ENCODE peak calls at places on chromosomes 3 and 15, in five cellular contexts. One of them, this sample, is unnamed.

GRCh38 chr3:77055841-77056341 is 16.0 kb downstream of the ROBO2 start:
- DNase-seq in left ventricle myocardium inferior: no peak
- DNase-seq in IMR-90: peak
- DNase-seq in mammary epithelial cell: peak
- DNase-seq in A549: no peak
- DNase-seq in this sample: no peak

GRCh38 chr3:158737987-158738615 is 5.8 kb upstream of the RARRES1 start:
- DNase-seq in left ventricle myocardium inferior: no peak
- DNase-seq in IMR-90: peak
- DNase-seq in mammary epithelial cell: no peak
- DNase-seq in A549: no peak
- DNase-seq in this sample: peak

GRCh38 chr15:83904107-83904720 is 250.3 kb downstream of the ADAMTSL3 start:
- DNase-seq in left ventricle myocardium inferior: no peak
- DNase-seq in IMR-90: peak
- DNase-seq in mammary epithelial cell: no peak
- DNase-seq in A549: no peak
- DNase-seq in this sample: peak

GRCh38 chr3:179264456-179264855 is 13.5 kb upstream of the KCNMB3 start:
- DNase-seq in left ventricle myocardium inferior: no peak
- DNase-seq in IMR-90: no peak
- DNase-seq in mammary epithelial cell: no peak
- DNase-seq in A549: no peak
- DNase-seq in this sample: no peak

GRCh38 chr15:90871716-90872480 is 3.5 kb downstream of the FURIN start:
- DNase-seq in left ventricle myocardium inferior: no peak
- DNase-seq in IMR-90: no peak
- DNase-seq in mammary epithelial cell: no peak
- DNase-seq in A549: no peak
- DNase-seq in this sample: no peak

GRCh38 chr3:179671709-179672337 is 19.0 kb downstream of the USP13 start:
- DNase-seq in left ventricle myocardium inferior: no peak
- DNase-seq in IMR-90: peak
- DNase-seq in mammary epithelial cell: no peak
- DNase-seq in A549: no peak
- DNase-seq in this sample: no peak

GRCh38 chr15:66153549-66154415 is 99.8 kb downstream of the MEGF11 start:
- DNase-seq in left ventricle myocardium inferior: no peak
- DNase-seq in IMR-90: no peak
- DNase-seq in mammary epithelial cell: no peak
- DNase-seq in A549: no peak
- DNase-seq in this sample: no peak

GRCh38 chr3:101940521-101940992 is 91.2 kb downstream of the NFKBIZ start:
- DNase-seq in left ventricle myocardium inferior: peak
- DNase-seq in IMR-90: peak
- DNase-seq in mammary epithelial cell: peak
- DNase-seq in A549: no peak
- DNase-seq in this sample: peak

GRCh38 chr3:176428552-176428951 is 768.7 kb downstream of the TBL1XR1 start:
- DNase-seq in left ventricle myocardium inferior: no peak
- DNase-seq in IMR-90: no peak
- DNase-seq in mammary epithelial cell: no peak
- DNase-seq in A549: no peak
- DNase-seq in this sample: no peak

GRCh38 chr15:59699810-59700431 is 10.8 kb upstream of the BNIP2 start:
- DNase-seq in left ventricle myocardium inferior: no peak
- DNase-seq in IMR-90: peak
- DNase-seq in mammary epithelial cell: peak
- DNase-seq in A549: peak
- DNase-seq in this sample: peak

GRCh38 chr3:29156071-29156715 is 124.7 kb upstream of the RBMS3 start:
- DNase-seq in left ventricle myocardium inferior: no peak
- DNase-seq in IMR-90: peak
- DNase-seq in mammary epithelial cell: peak
- DNase-seq in A549: no peak
- DNase-seq in this sample: no peak

GRCh38 chr3:190308154-190308553 is 14.1 kb downstream of the CLDN1 start:
- DNase-seq in left ventricle myocardium inferior: no peak
- DNase-seq in IMR-90: no peak
- DNase-seq in mammary epithelial cell: no peak
- DNase-seq in A549: no peak
- DNase-seq in this sample: no peak

GRCh38 chr15:75830910-75831805 is 12.1 kb upstream of the UBE2Q2 start:
- DNase-seq in left ventricle myocardium inferior: no peak
- DNase-seq in IMR-90: no peak
- DNase-seq in mammary epithelial cell: no peak
- DNase-seq in A549: no peak
- DNase-seq in this sample: no peak

GRCh38 chr3:57095361-57095760 is 34.9 kb downstream of the SPATA12 start:
- DNase-seq in left ventricle myocardium inferior: no peak
- DNase-seq in IMR-90: no peak
- DNase-seq in mammary epithelial cell: no peak
- DNase-seq in A549: no peak
- DNase-seq in this sample: no peak

GRCh38 chr15:74443100-74443909 is 9.5 kb upstream of the SEMA7A start:
- DNase-seq in left ventricle myocardium inferior: no peak
- DNase-seq in IMR-90: peak
- DNase-seq in mammary epithelial cell: no peak
- DNase-seq in A549: no peak
- DNase-seq in this sample: no peak

GRCh38 chr15:29140475-29141172 is 129.0 kb downstream of the NSMCE3 start:
- DNase-seq in left ventricle myocardium inferior: no peak
- DNase-seq in IMR-90: no peak
- DNase-seq in mammary epithelial cell: no peak
- DNase-seq in A549: no peak
- DNase-seq in this sample: no peak

DNA sequence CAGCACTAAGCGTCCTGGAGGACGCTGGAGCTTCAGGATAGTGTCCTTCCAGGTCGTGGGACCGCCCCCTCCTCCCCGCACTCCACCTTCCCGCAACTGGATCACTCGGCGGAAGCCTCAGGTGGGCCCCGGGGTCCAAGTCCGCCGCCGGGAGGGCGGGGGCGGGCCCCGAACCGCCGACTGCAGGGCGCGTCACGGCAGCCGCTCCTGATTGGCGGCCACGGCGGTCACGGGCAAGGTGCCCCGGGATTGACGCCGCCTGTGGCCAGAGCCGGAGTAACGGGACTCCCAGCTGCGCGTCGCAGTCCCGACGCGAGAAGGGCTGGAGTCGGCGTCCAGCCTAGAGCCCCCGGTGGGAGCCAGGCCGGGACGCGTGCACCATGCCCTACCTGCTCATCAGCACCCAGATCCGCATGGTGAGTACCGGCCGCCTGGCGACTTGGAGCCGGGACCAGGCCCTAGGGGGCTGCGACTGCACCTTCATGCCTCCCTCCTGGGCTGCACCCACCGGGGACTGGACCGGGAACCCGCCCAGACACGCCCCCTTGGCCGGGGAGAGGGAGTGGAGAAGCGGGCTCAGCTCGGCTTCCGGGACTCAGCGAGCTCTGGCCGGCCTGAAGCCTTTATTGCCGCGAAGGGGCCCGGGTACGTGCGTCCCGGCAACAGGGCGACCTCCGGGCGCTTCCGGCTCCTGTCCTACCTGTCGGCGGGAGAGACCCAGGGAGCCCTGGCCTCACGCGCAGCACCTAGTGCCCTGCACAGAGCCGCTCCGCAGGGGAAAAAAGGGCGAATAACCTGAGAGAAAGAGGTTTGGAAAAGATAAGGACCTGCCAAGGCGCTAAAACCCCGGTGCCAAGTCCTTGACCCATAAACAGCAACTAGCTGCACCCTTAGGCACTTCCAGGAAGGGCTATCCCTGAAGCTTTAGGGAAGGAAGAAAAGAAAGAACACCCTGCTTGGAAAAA is at the start of gene GCHFR:
- DNase-seq in left ventricle myocardium inferior: peak
- DNase-seq in IMR-90: peak
- DNase-seq in mammary epithelial cell: peak
- DNase-seq in A549: peak
- DNase-seq in this sample: no peak
- TF ChIP-seq CTCF in left ventricle myocardium inferior: peak
- TF ChIP-seq CTCF in IMR-90: peak
- TF ChIP-seq CTCF in mammary epithelial cell: no peak
- TF ChIP-seq CTCF in A549: peak
- TF ChIP-seq CTCF in this sample: peak

DNA sequence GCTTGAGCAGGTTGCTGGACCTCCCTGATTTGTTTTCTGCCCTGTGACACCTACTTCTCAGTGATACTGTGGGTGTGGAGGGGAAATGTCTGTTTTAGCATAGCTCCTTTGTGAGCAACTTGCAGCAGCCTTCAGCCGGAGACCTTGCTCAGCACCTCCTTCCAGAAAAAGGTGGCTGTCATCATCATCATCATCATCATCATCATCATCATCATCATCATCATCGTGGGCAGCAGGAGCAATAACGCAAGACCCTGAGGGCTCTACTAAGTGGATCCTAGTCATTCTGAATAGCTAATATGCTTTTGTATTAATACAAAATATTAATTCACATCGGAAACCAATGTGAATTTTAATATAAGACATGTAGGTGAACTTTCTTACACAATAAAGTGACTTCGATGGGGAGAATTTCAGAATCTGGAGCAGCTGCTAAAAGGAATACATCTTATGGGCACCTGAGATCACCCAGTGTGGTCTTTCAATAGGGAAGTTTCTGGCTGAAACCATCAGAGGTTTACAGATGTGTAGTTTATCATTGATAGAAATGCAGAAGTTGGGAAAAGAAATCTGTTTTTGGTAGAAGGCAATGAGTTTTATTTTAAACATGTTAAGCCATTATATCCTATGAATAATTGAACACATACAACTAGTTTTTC is 8.6 kb downstream of the GABRR3 start:
- DNase-seq in left ventricle myocardium inferior: no peak
- DNase-seq in IMR-90: no peak
- DNase-seq in mammary epithelial cell: no peak
- DNase-seq in A549: no peak
- DNase-seq in this sample: no peak
- H3K4me3 ChIP-seq in left ventricle myocardium inferior: no peak
- H3K4me3 ChIP-seq in IMR-90: no peak
- H3K4me3 ChIP-seq in mammary epithelial cell: no peak
- H3K4me3 ChIP-seq in A549: no peak
- H3K4me3 ChIP-seq in this sample: no peak

DNA sequence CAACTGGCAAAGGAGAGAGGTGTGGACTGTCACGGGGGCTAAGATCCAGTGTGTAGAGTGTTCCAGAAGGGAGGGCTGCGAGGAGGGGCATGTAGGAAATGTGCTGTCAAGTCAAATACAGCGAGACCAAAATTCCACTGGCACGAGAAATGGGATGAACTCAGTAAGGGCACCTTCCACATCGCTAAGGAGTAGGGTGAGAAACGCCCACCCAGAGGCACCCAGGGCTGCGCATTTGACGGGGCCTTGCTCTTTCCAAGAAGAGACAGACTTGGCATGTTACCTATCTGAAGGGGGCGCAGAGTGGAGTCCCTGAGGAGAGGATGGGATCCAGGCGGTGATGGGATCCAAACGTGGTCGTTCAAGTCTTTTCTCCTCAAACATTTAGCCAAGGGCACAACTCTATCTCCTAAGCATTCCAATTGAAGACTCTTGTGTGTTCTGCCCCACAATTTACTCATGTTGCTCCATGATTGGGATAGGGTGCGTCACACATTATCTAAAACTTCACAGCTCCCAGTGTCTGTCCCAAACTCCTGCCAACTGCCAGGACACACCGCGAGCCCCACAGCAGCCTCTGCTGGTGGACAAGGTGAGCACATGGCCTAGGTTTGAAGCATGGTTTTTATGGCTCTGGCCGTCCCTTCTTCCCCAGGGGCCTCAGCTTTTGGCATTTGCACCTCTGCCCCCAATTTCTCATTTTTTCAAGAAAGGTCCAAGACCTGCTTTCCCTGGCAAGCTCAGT is 7.6 kb downstream of the SELENOS start:
- DNase-seq in left ventricle myocardium inferior: no peak
- DNase-seq in IMR-90: no peak
- DNase-seq in mammary epithelial cell: no peak
- DNase-seq in A549: no peak
- DNase-seq in this sample: peak
- TF ChIP-seq CTCF in left ventricle myocardium inferior: peak
- TF ChIP-seq CTCF in IMR-90: peak
- TF ChIP-seq CTCF in mammary epithelial cell: peak
- TF ChIP-seq CTCF in A549: peak
- TF ChIP-seq CTCF in this sample: peak

DNA sequence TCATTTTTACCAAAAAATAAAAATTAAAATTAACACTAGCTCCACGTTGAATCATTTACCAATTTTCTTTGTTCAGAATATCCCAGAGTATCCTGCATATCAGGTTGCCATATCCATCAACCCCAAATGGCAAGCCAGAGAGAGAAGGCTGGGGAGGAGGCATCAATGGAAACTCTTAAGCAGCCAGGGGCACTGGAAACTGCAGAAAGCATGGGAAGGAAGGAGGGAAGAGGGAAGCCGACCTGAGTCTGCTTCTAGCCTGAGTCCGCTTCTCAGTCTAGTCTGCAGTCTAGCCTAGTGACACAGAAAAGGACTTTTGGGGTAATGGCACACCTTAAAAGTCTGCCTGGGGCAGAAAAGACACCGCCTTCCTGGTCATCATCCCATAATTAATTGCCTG is 1.6 kb upstream of the MTHFS start:
- DNase-seq in left ventricle myocardium inferior: no peak
- DNase-seq in IMR-90: no peak
- DNase-seq in mammary epithelial cell: no peak
- DNase-seq in A549: no peak
- DNase-seq in this sample: no peak
- H3K4me3 ChIP-seq in left ventricle myocardium inferior: no peak
- H3K4me3 ChIP-seq in IMR-90: no peak
- H3K4me3 ChIP-seq in mammary epithelial cell: no peak
- H3K4me3 ChIP-seq in A549: no peak
- H3K4me3 ChIP-seq in this sample: no peak

DNA sequence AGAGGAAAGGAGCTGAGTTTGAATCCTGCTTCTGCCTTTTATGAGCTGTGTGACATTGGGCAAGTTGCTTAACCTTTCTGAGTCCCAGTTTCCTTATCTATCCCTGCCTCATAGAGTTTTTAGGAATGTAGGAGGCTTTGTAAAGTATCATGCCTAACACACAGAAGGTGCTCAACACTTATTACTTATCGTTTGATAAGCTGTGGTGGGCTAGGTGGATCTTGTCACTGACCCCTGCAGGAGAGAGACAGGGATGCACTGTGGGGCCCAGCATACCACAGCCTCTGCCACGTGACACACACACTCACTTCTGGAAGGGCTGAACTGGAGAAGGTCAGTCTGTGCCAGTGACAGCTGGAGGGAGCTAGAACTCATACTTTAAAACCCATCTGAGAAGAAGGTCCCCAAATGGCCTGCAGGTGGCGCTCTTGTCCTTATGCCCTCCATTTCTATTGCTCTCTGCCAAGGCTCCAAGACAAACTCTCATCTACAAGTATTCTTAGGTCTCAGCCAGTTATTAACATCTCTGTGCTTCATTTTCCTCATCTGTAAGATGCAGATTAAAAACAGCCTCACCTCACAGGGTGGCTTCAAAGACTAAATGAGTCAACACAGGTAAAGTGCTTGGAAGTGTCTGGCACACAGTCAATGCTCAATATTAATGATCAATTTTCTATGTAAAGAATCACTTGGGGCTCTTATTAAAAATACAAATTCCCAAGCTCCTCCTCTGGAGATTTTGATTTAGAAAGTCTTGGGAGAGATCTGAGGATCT is 57.5 kb upstream of the HACD2 start:
- DNase-seq in left ventricle myocardium inferior: peak
- DNase-seq in IMR-90: peak
- DNase-seq in mammary epithelial cell: peak
- DNase-seq in A549: peak
- DNase-seq in this sample: peak
- TF ChIP-seq CTCF in left ventricle myocardium inferior: peak
- TF ChIP-seq CTCF in IMR-90: peak
- TF ChIP-seq CTCF in mammary epithelial cell: peak
- TF ChIP-seq CTCF in A549: peak
- TF ChIP-seq CTCF in this sample: peak